ENCODE peak calls at places on chromosomes 4 and X, in six cellular contexts. I is uterus, C is AG09309, T is neural progenitor cell, F is upper lobe of right lung, S is vagina. Z is an unnamed sample.

GRCh38 chr4:122588453-122589238 is 32.2 kb downstream of the IL21 start:
- DNase-seq in I (no peak), C (peak; percentile 44), T (no peak), F (no peak), S (no peak), Z (peak; percentile 16)

GRCh38 chr4:128225148-128225547 is 62.5 kb downstream of the PGRMC2 start:
- DNase-seq in I (no peak), C (no peak), T (no peak), F (no peak), S (no peak), Z (peak; percentile 89)

GRCh38 chrX:100376581-100376980 is 33.5 kb downstream of the PCDH19 start:
- DNase-seq in I (no peak), C (peak; percentile 2), T (no peak), F (no peak), S (no peak), Z (peak; percentile 0)

GRCh38 chr4:81807927-81808672 is 336.4 kb upstream of the RASGEF1B start:
- DNase-seq in I (no peak), C (no peak), T (no peak), F (no peak), S (no peak), Z (no peak)

GRCh38 chrX:18894156-18894555 is 89.8 kb downstream of the PHKA2 start:
- DNase-seq in I (no peak), C (no peak), T (no peak), F (no peak), S (no peak), Z (no peak)

GRCh38 chr4:3283483-3283882 is 9.3 kb upstream of the RGS12 start:
- DNase-seq in I (no peak), C (no peak), T (no peak), F (no peak), S (peak; percentile 88), Z (no peak)

GRCh38 chr4:39353478-39354177 is 12.5 kb downstream of the RFC1 start:
- DNase-seq in I (no peak), C (peak; percentile 5), T (no peak), F (no peak), S (no peak), Z (no peak)

GRCh38 chr4:177128306-177128705 is 181.4 kb upstream of the NEIL3 start:
- DNase-seq in I (no peak), C (no peak), T (no peak), F (no peak), S (no peak), Z (no peak)

GRCh38 chrX:39331062-39331704 is 529.9 kb downstream of the MID1IP1 start:
- DNase-seq in I (no peak), C (no peak), T (no peak), F (no peak), S (no peak), Z (no peak)

GRCh38 chr4:77849278-77849965 is 13.2 kb upstream of the MRPL1 start:
- DNase-seq in I (no peak), C (no peak), T (no peak), F (no peak), S (no peak), Z (no peak)

GRCh38 chrX:101450951-101451350 is 34.3 kb upstream of the ARMCX4 start:
- DNase-seq in I (no peak), C (no peak), T (no peak), F (peak; percentile 65), S (no peak), Z (no peak)

GRCh38 chrX:153926863-153927685 is 1.0 kb upstream of the ARHGAP4 start:
- DNase-seq in I (no peak), C (no peak), T (peak; percentile 31), F (peak; percentile 74), S (no peak), Z (no peak)

GRCh38 chr4:144658908-144659307 is 13.0 kb downstream of the HHIP start:
- DNase-seq in I (no peak), C (peak; percentile 48), T (no peak), F (no peak), S (no peak), Z (peak; percentile 29)

GRCh38 chrX:141320801-141321200 is 78.5 kb upstream of the SPANXC start:
- DNase-seq in I (no peak), C (no peak), T (no peak), F (no peak), S (no peak), Z (no peak)

GRCh38 chr4:73345399-73345975 is 58.6 kb upstream of the ALB start:
- DNase-seq in I (no peak), C (no peak), T (no peak), F (no peak), S (no peak), Z (no peak)

GRCh38 chr4:30386266-30386895 is 333.8 kb upstream of the PCDH7 start:
- DNase-seq in I (no peak), C (no peak), T (no peak), F (no peak), S (no peak), Z (no peak)

GRCh38 chrX:2928127-2928582 is 984 bp downstream of the ARSD start:
- DNase-seq in I (no peak), C (no peak), T (peak; percentile 85), F (peak; percentile 79), S (no peak), Z (no peak)

GRCh38 chr4:54902976-54903375 is 222.4 kb downstream of the KDR start:
- DNase-seq in I (no peak), C (no peak), T (no peak), F (no peak), S (no peak), Z (no peak)

GRCh38 chr4:170306208-170306607 is 216.5 kb upstream of the AADAT start:
- DNase-seq in I (no peak), C (no peak), T (no peak), F (no peak), S (no peak), Z (no peak)

GRCh38 chr4:174389439-174389838 is 105.7 kb downstream of the CEP44 start:
- DNase-seq in I (no peak), C (no peak), T (no peak), F (no peak), S (no peak), Z (no peak)

GRCh38 chr4:2866891-2867290 is 23.2 kb downstream of the ADD1 start:
- DNase-seq in I (no peak), C (no peak), T (peak; percentile 21), F (no peak), S (no peak), Z (no peak)

GRCh38 chr4:99946346-99947189 is at the start of gene DNAJB14:
- DNase-seq in I (peak; percentile 59), C (no peak), T (peak; percentile 88), F (peak; percentile 93), S (no peak), Z (no peak)

GRCh38 chr4:39697740-39698423 is at the start of gene UBE2K:
- DNase-seq in I (peak; percentile 79), C (peak; percentile 27), T (peak; percentile 96), F (peak; percentile 95), S (no peak), Z (no peak)

GRCh38 chr4:56861365-56861764 is 39.9 kb upstream of the SPINK2 start:
- DNase-seq in I (no peak), C (no peak), T (peak; percentile 29), F (no peak), S (no peak), Z (no peak)

GRCh38 chr4:80202190-80202711 is 4.9 kb downstream of the PRDM8 start:
- DNase-seq in I (peak; percentile 85), C (no peak), T (peak; percentile 88), F (peak; percentile 92), S (no peak), Z (no peak)

GRCh38 chrX:52556741-52557140 is 39.9 kb upstream of the XAGE1B start:
- DNase-seq in I (no peak), C (no peak), T (no peak), F (no peak), S (no peak), Z (no peak)

GRCh38 chr4:73679836-73680235 is 59.6 kb upstream of the RASSF6 start:
- DNase-seq in I (no peak), C (peak; percentile 64), T (no peak), F (no peak), S (no peak), Z (no peak)

GRCh38 chr4:148954011-148954749 is 512.0 kb upstream of the NR3C2 start:
- DNase-seq in I (no peak), C (no peak), T (no peak), F (no peak), S (no peak), Z (no peak)

GRCh38 chr4:5003372-5003857 is 15.8 kb downstream of the CYTL1 start:
- DNase-seq in I (no peak), C (no peak), T (no peak), F (peak; percentile 43), S (peak; percentile 77), Z (no peak)

GRCh38 chrX:77528034-77528433 is 80.8 kb downstream of the FGF16 start:
- DNase-seq in I (no peak), C (no peak), T (no peak), F (no peak), S (no peak), Z (no peak)

GRCh38 chr4:155757745-155758265 is 1.0 kb upstream of the GUCY1B1 start:
- DNase-seq in I (no peak), C (no peak), T (no peak), F (no peak), S (no peak), Z (no peak)

GRCh38 chrX:153762636-153763173 is 1.3 kb upstream of the PLXNB3 start:
- DNase-seq in I (no peak), C (no peak), T (no peak), F (no peak), S (no peak), Z (no peak)

GRCh38 chrX:12716574-12716973 is 74.6 kb upstream of the PRPS2 start:
- DNase-seq in I (no peak), C (no peak), T (no peak), F (no peak), S (no peak), Z (no peak)

GRCh38 chr4:61210186-61210939 is 10.2 kb downstream of the ADGRL3 start:
- DNase-seq in I (no peak), C (no peak), T (peak; percentile 95), F (no peak), S (no peak), Z (no peak)
- TF ChIP-seq CTCF in I (no peak), C (no peak), T (no peak), F (no peak), S (no peak), Z (no peak)

DNA sequence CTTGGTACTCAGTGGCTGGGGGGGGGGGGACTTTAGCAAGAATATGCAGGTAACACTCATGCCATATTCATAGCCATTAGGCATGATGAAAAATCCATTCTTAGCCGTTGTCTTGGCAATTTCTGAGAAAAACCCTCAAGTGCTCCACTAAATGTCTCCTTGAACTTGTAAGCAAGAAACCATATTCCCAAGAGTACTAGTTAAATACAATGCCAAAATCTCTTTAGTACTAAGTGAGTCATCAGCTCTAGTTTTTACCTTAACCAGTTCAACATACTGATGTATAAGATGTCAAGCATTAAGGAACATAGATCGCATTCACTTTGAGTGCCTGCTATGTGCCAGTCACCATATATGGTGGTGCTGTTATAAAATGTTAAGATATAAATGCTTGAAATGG is 27.5 kb downstream of the UBE2D3 start:
- DNase-seq in I (no peak), C (no peak), T (no peak), F (no peak), S (no peak), Z (no peak)
- H3K4me3 ChIP-seq in I (no peak overlapping the region), C (no peak overlapping the region), T (no peak overlapping the region), F (no peak overlapping the region), S (no peak overlapping the region), Z (no peak overlapping the region)

GRCh38 chrX:56783450-56783831 is 54.4 kb downstream of the NBDY start:
- DNase-seq in I (peak; percentile 82), C (no peak), T (peak; percentile 77), F (no peak), S (no peak), Z (no peak)
- TF ChIP-seq CTCF in I (peak; percentile 51), C (peak; percentile 40), T (peak; percentile 49), F (no peak), S (peak; percentile 48), Z (no peak)

GRCh38 chr4:101415962-101416361 is 68.6 kb upstream of the PPP3CA start:
- DNase-seq in I (no peak), C (no peak), T (no peak), F (no peak), S (no peak), Z (no peak)
- H3K4me3 ChIP-seq in I (no peak overlapping the region), C (no peak overlapping the region), T (no peak overlapping the region), F (no peak overlapping the region), S (no peak overlapping the region), Z (no peak overlapping the region)